ENCODE peak calls at places on chromosomes 6 and 20, in eight cellular contexts. I is breast epithelium, O is H54, V is HCT116, M is erythroblast, D is esophagus squamous epithelium, B is NB4, K is body of pancreas. T is an unnamed sample.
A peak's percentile ranks its signal among the peaks of the same experiment; 100 is the strongest.

GRCh38 chr6:128280960-128281359 is 239.4 kb downstream of the PTPRK start:
- DNase-seq in M (no peak), O (no peak), V (no peak), D (no peak), I (no peak), K (no peak), B (no peak), T (no peak)

GRCh38 chr20:50230184-50230583 is 39.6 kb downstream of the CEBPB start:
- DNase-seq in I (no peak), O (no peak), B (no peak), M (no peak), D (no peak), K (no peak), V (no peak), T (no peak)

GRCh38 chr20:2840967-2841531 is 504 bp downstream of the VPS16 start:
- DNase-seq in V (no peak), D (no peak), M (peak; percentile 64), K (peak; percentile 50), O (peak; percentile 89), I (no peak), B (peak; percentile 67), T (peak; percentile 47)

GRCh38 chr6:125154184-125155135 is 887 bp downstream of the TPD52L1 start:
- DNase-seq in K (peak; percentile 74), O (no peak), V (peak; percentile 51), D (no peak), M (peak; percentile 32), B (no peak), I (peak; percentile 62), T (no peak)

GRCh38 chr20:42063176-42063575 is 445.0 kb upstream of the CHD6 start:
- DNase-seq in D (no peak), I (no peak), O (no peak), V (no peak), B (no peak), M (no peak), K (no peak), T (no peak)

GRCh38 chr20:44979090-44979621 is 12.8 kb downstream of the STK4 start:
- DNase-seq in O (no peak), I (no peak), V (no peak), M (peak; percentile 61), D (no peak), K (peak; percentile 25), B (peak; percentile 92), T (no peak)

GRCh38 chr6:41693281-41693838 is 42.0 kb downstream of the TFEB start:
- DNase-seq in D (no peak), V (no peak), M (no peak), B (no peak), I (no peak), K (peak; percentile 34), O (no peak), T (no peak)

GRCh38 chr6:52788478-52788877 is 15.1 kb downstream of the GSTA1 start:
- DNase-seq in V (no peak), D (no peak), K (peak; percentile 60), O (no peak), M (no peak), I (no peak), B (peak; percentile 11), T (no peak)

GRCh38 chr6:11625302-11625701 is 87.8 kb downstream of the TMEM170B start:
- DNase-seq in O (no peak), K (no peak), D (no peak), V (no peak), I (no peak), B (no peak), M (no peak), T (no peak)

GRCh38 chr20:47544240-47544639 is 42.6 kb downstream of the NCOA3 start:
- DNase-seq in V (no peak), D (no peak), K (no peak), M (no peak), I (no peak), B (no peak), O (no peak), T (no peak)

GRCh38 chr20:1313236-1313964 is 15.5 kb downstream of the SDCBP2 start:
- DNase-seq in D (no peak), B (peak; percentile 69), I (no peak), K (peak; percentile 80), V (peak; percentile 49), M (peak; percentile 64), O (peak; percentile 67), T (peak; percentile 80)

GRCh38 chr6:167706313-167707109 is 120.2 kb upstream of the AFDN start:
- DNase-seq in K (no peak), V (no peak), B (peak; percentile 80), M (peak; percentile 7), I (no peak), O (no peak), D (no peak), T (peak; percentile 37)

GRCh38 chr6:3759656-3760245 is 8.2 kb upstream of the PXDC1 start:
- DNase-seq in V (no peak), O (no peak), M (no peak), I (no peak), B (no peak), D (no peak), K (no peak), T (no peak)

GRCh38 chr6:46129301-46129633 is 522 bp upstream of the ENPP4 start:
- DNase-seq in O (no peak), M (no peak), D (no peak), V (no peak), I (no peak), B (no peak), K (no peak), T (no peak)

GRCh38 chr20:2131366-2131765 is 29.7 kb downstream of the STK35 start:
- DNase-seq in D (no peak), K (no peak), I (no peak), B (no peak), V (peak; percentile 6), M (no peak), O (no peak), T (no peak)

GRCh38 chr20:3661060-3661820 is 2.0 kb downstream of the GFRA4 start:
- DNase-seq in I (no peak), V (no peak), K (no peak), O (no peak), D (no peak), M (no peak), B (no peak), T (peak; percentile 44)

GRCh38 chr20:50491926-50492634 is 18.1 kb upstream of the PTPN1 start:
- DNase-seq in O (no peak), M (peak; percentile 39), B (no peak), D (no peak), V (no peak), K (peak; percentile 12), I (no peak), T (peak; percentile 74)

DNA sequence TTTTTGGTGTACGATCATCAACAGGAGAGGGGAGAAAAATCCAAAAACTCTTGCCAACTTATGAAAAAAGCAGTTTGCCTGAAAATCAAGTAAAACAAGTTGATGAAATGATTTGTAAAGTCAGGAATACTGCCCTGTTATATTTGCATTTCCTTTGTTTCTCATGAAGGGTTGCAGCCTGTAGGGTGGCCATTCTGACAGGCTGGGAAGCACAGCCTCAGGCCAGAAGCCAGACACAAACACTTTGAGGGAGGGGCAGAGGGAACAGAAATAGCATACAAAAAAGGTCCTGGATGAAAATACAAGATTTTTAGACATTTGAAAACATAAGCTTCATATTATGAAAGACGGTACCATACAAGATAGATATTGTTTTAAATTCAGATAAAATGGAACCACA is 109.8 kb downstream of the DTNBP1 start:
- DNase-seq in V (no peak), O (no peak), M (no peak), B (no peak), I (no peak), K (no peak), D (no peak), T (no peak)
- TF ChIP-seq POLR2A in V (no peak), O (no peak), M (no peak), B (no peak), I (no peak), K (no peak), D (no peak), T (no peak)

GRCh38 chr6:16267428-16268263 is 29.3 kb downstream of the GMPR start:
- DNase-seq in K (no peak), M (peak; percentile 98), V (no peak), O (no peak), B (peak; percentile 77), I (no peak), D (no peak), T (no peak)

GRCh38 chr6:16264785-16265184 is 26.4 kb downstream of the GMPR start:
- DNase-seq in B (no peak), V (no peak), I (no peak), M (no peak), K (no peak), D (no peak), O (no peak), T (no peak)

GRCh38 chr6:16270178-16270794 is 31.9 kb downstream of the GMPR start:
- DNase-seq in B (no peak), O (no peak), I (no peak), M (peak; percentile 99), K (no peak), D (no peak), V (no peak), T (no peak)

GRCh38 chr6:16271415-16271814 is 33.0 kb downstream of the GMPR start:
- DNase-seq in M (no peak), O (no peak), I (no peak), V (no peak), B (no peak), D (no peak), K (no peak), T (no peak)

GRCh38 chr6:16265351-16266341 is 27.3 kb downstream of the GMPR start:
- DNase-seq in M (peak; percentile 26), I (no peak), K (no peak), V (no peak), D (no peak), O (no peak), B (peak; percentile 34), T (no peak)
- TF ChIP-seq POLR2A in M (no peak), I (no peak), K (no peak), V (no peak), D (no peak), O (no peak), B (no peak), T (no peak)

GRCh38 chr6:166386111-166386510 is 3.4 kb upstream of the MPC1 start:
- DNase-seq in K (no peak), V (no peak), I (no peak), M (no peak), O (no peak), D (no peak), B (no peak), T (no peak)

GRCh38 chr6:166382500-166382932 is 224 bp downstream of the MPC1 start:
- DNase-seq in K (no peak), B (no peak), V (no peak), O (no peak), M (peak; percentile 68), D (no peak), I (no peak), T (no peak)

GRCh38 chr6:166381381-166381732 is 1.4 kb downstream of the MPC1 start:
- DNase-seq in D (no peak), K (no peak), V (no peak), M (no peak), B (no peak), O (no peak), I (no peak), T (no peak)

GRCh38 chr6:166381733-166382499 is 824 bp downstream of the MPC1 start:
- DNase-seq in V (peak; percentile 45), M (peak; percentile 79), D (no peak), O (peak; percentile 34), B (peak; percentile 84), I (peak; percentile 71), K (peak; percentile 94), T (peak; percentile 94)

GRCh38 chr6:166382933-166383816 is at the start of gene MPC1:
- DNase-seq in O (peak; percentile 79), B (peak; percentile 99), I (peak; percentile 95), V (peak; percentile 85), M (peak; percentile 97), K (peak; percentile 97), D (peak; percentile 75), T (peak; percentile 99)
- TF ChIP-seq POLR2A in O (peak; percentile 76), B (peak; percentile 73), I (peak; percentile 34), V (peak; percentile 49), M (peak; percentile 63), K (peak; percentile 81), D (no peak), T (peak; percentile 82)

GRCh38 chr6:26025894-26026832 is 61.1 kb upstream of the HFE start:
- DNase-seq in I (peak; percentile 97), B (peak; percentile 97), D (peak; percentile 73), V (peak; percentile 92), O (no peak), K (peak; percentile 98), M (peak; percentile 98), T (peak; percentile 98)
- TF ChIP-seq POLR2A in I (no peak), B (no peak), D (no peak), V (no peak), O (peak; percentile 76), K (no peak), M (no peak), T (peak; percentile 63)